ENCODE peak calls at places on chromosome 16, in six cellular contexts. One of them, this sample, is unnamed.

GRCh38 chr16:68658258-68658973 is 13.3 kb downstream of the CDH3 start:
- DNase-seq in BJ: peak; percentile 63
- DNase-seq in astrocyte: peak; percentile 84
- DNase-seq in neural progenitor cell: peak; percentile 16
- DNase-seq in PC-9: peak; percentile 78
- DNase-seq in Karpas-422: peak; percentile 7
- DNase-seq in this sample: peak; percentile 69

GRCh38 chr16:6105115-6105514 is 1007.5 kb upstream of the EEF2KMT start:
- DNase-seq in BJ: no peak
- DNase-seq in astrocyte: peak; percentile 69
- DNase-seq in neural progenitor cell: no peak
- DNase-seq in PC-9: no peak
- DNase-seq in Karpas-422: no peak
- DNase-seq in this sample: no peak

GRCh38 chr16:75460441-75460840 is 4.0 kb downstream of the TMEM170A start:
- DNase-seq in BJ: no peak
- DNase-seq in astrocyte: peak; percentile 6
- DNase-seq in neural progenitor cell: peak; percentile 56
- DNase-seq in PC-9: no peak
- DNase-seq in Karpas-422: no peak
- DNase-seq in this sample: no peak

GRCh38 chr16:58638148-58639036 is 8.8 kb upstream of the CNOT1 start:
- DNase-seq in BJ: peak; percentile 70
- DNase-seq in astrocyte: peak; percentile 81
- DNase-seq in neural progenitor cell: peak; percentile 35
- DNase-seq in PC-9: peak; percentile 75
- DNase-seq in Karpas-422: no peak
- DNase-seq in this sample: peak; percentile 66

GRCh38 chr16:456891-457483 is 31.5 kb downstream of the RAB11FIP3 start:
- DNase-seq in BJ: no peak
- DNase-seq in astrocyte: peak; percentile 61
- DNase-seq in neural progenitor cell: no peak
- DNase-seq in PC-9: peak; percentile 16
- DNase-seq in Karpas-422: no peak
- DNase-seq in this sample: peak; percentile 10

GRCh38 chr16:2967211-2967631 is 1.9 kb upstream of the PAQR4 start:
- DNase-seq in BJ: no peak
- DNase-seq in astrocyte: no peak
- DNase-seq in neural progenitor cell: no peak
- DNase-seq in PC-9: no peak
- DNase-seq in Karpas-422: no peak
- DNase-seq in this sample: no peak

GRCh38 chr16:14682121-14682520 is 12.0 kb downstream of the PLA2G10 start:
- DNase-seq in BJ: no peak
- DNase-seq in astrocyte: no peak
- DNase-seq in neural progenitor cell: no peak
- DNase-seq in PC-9: no peak
- DNase-seq in Karpas-422: no peak
- DNase-seq in this sample: no peak

GRCh38 chr16:19133600-19133999 is 19.8 kb downstream of the ITPRIPL2 start:
- DNase-seq in BJ: no peak
- DNase-seq in astrocyte: no peak
- DNase-seq in neural progenitor cell: no peak
- DNase-seq in PC-9: no peak
- DNase-seq in Karpas-422: no peak
- DNase-seq in this sample: no peak

GRCh38 chr16:74742051-74742481 is 32.6 kb downstream of the FA2H start:
- DNase-seq in BJ: no peak
- DNase-seq in astrocyte: peak; percentile 32
- DNase-seq in neural progenitor cell: no peak
- DNase-seq in PC-9: no peak
- DNase-seq in Karpas-422: no peak
- DNase-seq in this sample: no peak

GRCh38 chr16:24701521-24701951 is 27.9 kb upstream of the TNRC6A start:
- DNase-seq in BJ: peak; percentile 49
- DNase-seq in astrocyte: peak; percentile 62
- DNase-seq in neural progenitor cell: no peak
- DNase-seq in PC-9: peak; percentile 67
- DNase-seq in Karpas-422: no peak
- DNase-seq in this sample: no peak

GRCh38 chr16:18050777-18051176 is 285.8 kb downstream of the NPIPA8 start:
- DNase-seq in BJ: no peak
- DNase-seq in astrocyte: no peak
- DNase-seq in neural progenitor cell: no peak
- DNase-seq in PC-9: no peak
- DNase-seq in Karpas-422: no peak
- DNase-seq in this sample: no peak

GRCh38 chr16:69718365-69718764 is 8.0 kb downstream of the NQO1 start:
- DNase-seq in BJ: no peak
- DNase-seq in astrocyte: no peak
- DNase-seq in neural progenitor cell: no peak
- DNase-seq in PC-9: no peak
- DNase-seq in Karpas-422: no peak
- DNase-seq in this sample: no peak

GRCh38 chr16:69724981-69725479 is 1.3 kb downstream of the NQO1 start:
- DNase-seq in BJ: no peak
- DNase-seq in astrocyte: no peak
- DNase-seq in neural progenitor cell: no peak
- DNase-seq in PC-9: no peak
- DNase-seq in Karpas-422: no peak
- DNase-seq in this sample: no peak

GRCh38 chr16:69720822-69721430 is 5.4 kb downstream of the NQO1 start:
- DNase-seq in BJ: no peak
- DNase-seq in astrocyte: no peak
- DNase-seq in neural progenitor cell: no peak
- DNase-seq in PC-9: no peak
- DNase-seq in Karpas-422: no peak
- DNase-seq in this sample: no peak

GRCh38 chr16:69724414-69724873 is 1.9 kb downstream of the NQO1 start:
- DNase-seq in BJ: no peak
- DNase-seq in astrocyte: no peak
- DNase-seq in neural progenitor cell: no peak
- DNase-seq in PC-9: no peak
- DNase-seq in Karpas-422: no peak
- DNase-seq in this sample: no peak

GRCh38 chr16:69721441-69721957 is 4.9 kb downstream of the NQO1 start:
- DNase-seq in BJ: no peak
- DNase-seq in astrocyte: no peak
- DNase-seq in neural progenitor cell: no peak
- DNase-seq in PC-9: no peak
- DNase-seq in Karpas-422: no peak
- DNase-seq in this sample: no peak
- H3K36me3 ChIP-seq in BJ: peaks cover 20% of the 10 kb centered on the region
- H3K36me3 ChIP-seq in astrocyte: peaks cover 11% of the 10 kb centered on the region
- H3K36me3 ChIP-seq in neural progenitor cell: no peaks in the 10 kb centered on the region
- H3K36me3 ChIP-seq in PC-9: peaks cover 82% of the 10 kb centered on the region
- H3K36me3 ChIP-seq in Karpas-422: no peaks in the 10 kb centered on the region
- H3K36me3 ChIP-seq in this sample: peaks cover 21% of the 10 kb centered on the region

GRCh38 chr16:84178146-84178765 is 8.6 kb downstream of the TAF1C start:
- DNase-seq in BJ: no peak
- DNase-seq in astrocyte: no peak
- DNase-seq in neural progenitor cell: no peak
- DNase-seq in PC-9: no peak
- DNase-seq in Karpas-422: no peak
- DNase-seq in this sample: no peak
- H3K36me3 ChIP-seq in BJ: peaks cover 27% of the 10 kb centered on the region
- H3K36me3 ChIP-seq in astrocyte: no peaks in the 10 kb centered on the region
- H3K36me3 ChIP-seq in neural progenitor cell: no peaks in the 10 kb centered on the region
- H3K36me3 ChIP-seq in PC-9: no peaks in the 10 kb centered on the region
- H3K36me3 ChIP-seq in Karpas-422: no peaks in the 10 kb centered on the region
- H3K36me3 ChIP-seq in this sample: peaks cover 31% of the 10 kb centered on the region

DNA sequence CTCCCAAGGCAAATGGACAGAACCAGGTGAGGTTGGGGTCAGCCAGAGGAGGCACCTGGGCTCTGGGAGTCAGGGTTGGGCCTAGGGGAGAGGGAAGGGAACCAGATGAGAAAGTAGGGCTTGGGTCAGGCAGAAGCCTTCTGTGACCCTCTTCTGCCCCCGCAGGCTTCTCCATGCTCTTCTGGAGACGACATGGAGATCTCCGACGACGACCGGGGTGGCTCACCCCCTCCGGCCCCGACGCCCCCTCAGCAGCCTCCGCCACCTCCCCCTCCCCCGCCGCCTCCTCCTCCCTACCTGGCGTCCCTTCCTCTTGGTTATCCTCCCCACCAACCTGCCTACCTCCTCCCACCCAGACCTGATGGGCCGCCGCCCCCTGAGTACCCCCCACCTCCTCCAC is 7.9 kb downstream of the SETD1A start:
- DNase-seq in BJ: no peak
- DNase-seq in astrocyte: no peak
- DNase-seq in neural progenitor cell: no peak
- DNase-seq in PC-9: no peak
- DNase-seq in Karpas-422: no peak
- DNase-seq in this sample: no peak
- H3K36me3 ChIP-seq in BJ: peaks cover 43% of the 10 kb centered on the region
- H3K36me3 ChIP-seq in astrocyte: peaks cover 41% of the 10 kb centered on the region
- H3K36me3 ChIP-seq in neural progenitor cell: peaks cover 5% of the 10 kb centered on the region
- H3K36me3 ChIP-seq in PC-9: peaks cover 53% of the 10 kb centered on the region
- H3K36me3 ChIP-seq in Karpas-422: peaks cover 45% of the 10 kb centered on the region
- H3K36me3 ChIP-seq in this sample: peaks cover 64% of the 10 kb centered on the region

GRCh38 chr16:4442371-4442770 is 16.7 kb downstream of the DNAJA3 start:
- DNase-seq in BJ: no peak
- DNase-seq in astrocyte: no peak
- DNase-seq in neural progenitor cell: no peak
- DNase-seq in PC-9: no peak
- DNase-seq in Karpas-422: no peak
- DNase-seq in this sample: no peak

GRCh38 chr16:4433914-4434787 is 8.5 kb downstream of the DNAJA3 start:
- DNase-seq in BJ: no peak
- DNase-seq in astrocyte: no peak
- DNase-seq in neural progenitor cell: no peak
- DNase-seq in PC-9: no peak
- DNase-seq in Karpas-422: no peak
- DNase-seq in this sample: no peak

GRCh38 chr16:4433228-4433627 is 7.6 kb downstream of the DNAJA3 start:
- DNase-seq in BJ: no peak
- DNase-seq in astrocyte: no peak
- DNase-seq in neural progenitor cell: no peak
- DNase-seq in PC-9: no peak
- DNase-seq in Karpas-422: no peak
- DNase-seq in this sample: no peak

GRCh38 chr16:4435668-4436067 is 10.0 kb downstream of the DNAJA3 start:
- DNase-seq in BJ: no peak
- DNase-seq in astrocyte: no peak
- DNase-seq in neural progenitor cell: no peak
- DNase-seq in PC-9: no peak
- DNase-seq in Karpas-422: peak; percentile 34
- DNase-seq in this sample: no peak

GRCh38 chr16:4437366-4437765 is 11.7 kb downstream of the DNAJA3 start:
- DNase-seq in BJ: no peak
- DNase-seq in astrocyte: no peak
- DNase-seq in neural progenitor cell: no peak
- DNase-seq in PC-9: no peak
- DNase-seq in Karpas-422: no peak
- DNase-seq in this sample: no peak
- H3K36me3 ChIP-seq in BJ: peaks cover 18% of the 10 kb centered on the region
- H3K36me3 ChIP-seq in astrocyte: peaks cover 53% of the 10 kb centered on the region
- H3K36me3 ChIP-seq in neural progenitor cell: peaks cover 4% of the 10 kb centered on the region
- H3K36me3 ChIP-seq in PC-9: peaks cover 21% of the 10 kb centered on the region
- H3K36me3 ChIP-seq in Karpas-422: peaks cover 43% of the 10 kb centered on the region
- H3K36me3 ChIP-seq in this sample: peaks cover 47% of the 10 kb centered on the region

DNA sequence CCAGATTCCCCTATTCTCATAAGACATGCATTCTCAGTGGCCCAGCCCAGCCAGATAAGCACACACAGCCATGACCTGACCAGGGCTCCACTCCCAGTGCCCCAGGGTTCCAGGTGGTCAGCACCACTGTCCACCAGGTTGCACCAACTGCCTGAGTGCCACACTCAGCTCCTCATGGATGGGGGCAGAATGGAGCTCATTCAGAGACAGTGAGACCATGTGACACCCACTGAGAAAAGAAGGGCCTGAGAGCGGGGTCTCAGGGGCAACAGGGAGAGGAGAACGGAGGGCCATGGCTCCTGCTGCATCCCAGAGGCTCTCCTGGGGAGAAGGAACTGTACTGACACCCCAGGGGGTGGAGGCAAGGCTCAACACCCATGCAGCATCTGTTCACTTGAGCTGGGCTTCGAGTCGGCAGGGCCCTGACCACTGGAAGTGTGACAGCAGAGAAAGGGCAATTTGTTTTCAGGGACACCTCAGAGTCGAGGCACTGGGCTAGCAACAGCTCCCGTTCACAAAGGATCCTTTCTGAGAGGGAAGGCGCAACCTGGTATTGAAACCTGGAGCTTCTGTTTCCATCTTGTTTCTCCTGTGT is 18.7 kb upstream of the SLC38A8 start:
- DNase-seq in BJ: no peak
- DNase-seq in astrocyte: no peak
- DNase-seq in neural progenitor cell: no peak
- DNase-seq in PC-9: no peak
- DNase-seq in Karpas-422: no peak
- DNase-seq in this sample: no peak
- H3K36me3 ChIP-seq in BJ: peaks cover 31% of the 10 kb centered on the region
- H3K36me3 ChIP-seq in astrocyte: peaks cover 28% of the 10 kb centered on the region
- H3K36me3 ChIP-seq in neural progenitor cell: peaks cover 4% of the 10 kb centered on the region
- H3K36me3 ChIP-seq in PC-9: peaks cover 18% of the 10 kb centered on the region
- H3K36me3 ChIP-seq in Karpas-422: peaks cover 56% of the 10 kb centered on the region
- H3K36me3 ChIP-seq in this sample: peaks cover 67% of the 10 kb centered on the region

DNA sequence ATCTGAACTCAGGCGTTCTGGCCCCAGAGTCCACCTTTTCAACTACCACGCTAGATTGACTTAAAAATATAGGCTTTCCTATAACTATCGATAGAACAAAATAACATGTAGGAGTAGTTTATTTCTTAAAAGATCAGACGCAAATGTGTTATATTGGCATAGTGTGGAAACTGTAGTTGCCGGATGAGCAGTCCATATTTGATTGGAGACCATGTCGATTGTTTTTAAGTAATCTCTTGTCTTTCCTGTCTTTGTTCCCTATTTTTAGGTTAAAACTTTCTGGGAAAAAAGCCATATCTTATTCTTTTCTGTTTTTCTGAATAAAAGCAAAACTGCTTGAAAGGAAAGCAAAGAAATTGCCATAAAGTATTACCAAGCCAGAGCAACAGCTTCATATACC is 53.1 kb downstream of the GAN start:
- DNase-seq in BJ: no peak
- DNase-seq in astrocyte: no peak
- DNase-seq in neural progenitor cell: no peak
- DNase-seq in PC-9: no peak
- DNase-seq in Karpas-422: no peak
- DNase-seq in this sample: no peak
- H3K36me3 ChIP-seq in BJ: peaks cover 11% of the 10 kb centered on the region
- H3K36me3 ChIP-seq in astrocyte: peaks cover 12% of the 10 kb centered on the region
- H3K36me3 ChIP-seq in neural progenitor cell: peaks cover 3% of the 10 kb centered on the region
- H3K36me3 ChIP-seq in PC-9: peaks cover 2% of the 10 kb centered on the region
- H3K36me3 ChIP-seq in Karpas-422: no peaks in the 10 kb centered on the region
- H3K36me3 ChIP-seq in this sample: peaks cover 21% of the 10 kb centered on the region

GRCh38 chr16:10611825-10612342 is 31.5 kb upstream of the EMP2 start:
- DNase-seq in BJ: no peak
- DNase-seq in astrocyte: no peak
- DNase-seq in neural progenitor cell: peak; percentile 33
- DNase-seq in PC-9: no peak
- DNase-seq in Karpas-422: no peak
- DNase-seq in this sample: no peak
- H3K36me3 ChIP-seq in BJ: no peaks in the 10 kb centered on the region
- H3K36me3 ChIP-seq in astrocyte: no peaks in the 10 kb centered on the region
- H3K36me3 ChIP-seq in neural progenitor cell: no peaks in the 10 kb centered on the region
- H3K36me3 ChIP-seq in PC-9: no peaks in the 10 kb centered on the region
- H3K36me3 ChIP-seq in Karpas-422: no peaks in the 10 kb centered on the region
- H3K36me3 ChIP-seq in this sample: no peaks in the 10 kb centered on the region

GRCh38 chr16:70691223-70692129 is 5.6 kb upstream of the MTSS2 start:
- DNase-seq in BJ: peak; percentile 96
- DNase-seq in astrocyte: peak; percentile 97
- DNase-seq in neural progenitor cell: peak; percentile 45
- DNase-seq in PC-9: no peak
- DNase-seq in Karpas-422: no peak
- DNase-seq in this sample: peak; percentile 84
- H3K36me3 ChIP-seq in BJ: no peaks in the 10 kb centered on the region
- H3K36me3 ChIP-seq in astrocyte: no peaks in the 10 kb centered on the region
- H3K36me3 ChIP-seq in neural progenitor cell: no peaks in the 10 kb centered on the region
- H3K36me3 ChIP-seq in PC-9: no peaks in the 10 kb centered on the region
- H3K36me3 ChIP-seq in Karpas-422: no peaks in the 10 kb centered on the region
- H3K36me3 ChIP-seq in this sample: no peaks in the 10 kb centered on the region

This sample was measured in brain microvascular endothelial cell.